ENCODE peak calls at places on chromosomes 7 and 10, in seven cellular contexts. One of them, this sample, is unnamed.

GRCh38 chr10:77636286-77636966 is 1.2 kb downstream of the KCNMA1 start:
- DNase-seq in AG04449: no peak
- DNase-seq in kidney glomerular epithelial cell: no peak
- DNase-seq in stimulated activated CD4-positive, alpha-beta T cell treated with anti-CD3 and anti-CD28 coated beads, Interleukin-4, amount 100 ng/mL, for 1 hour: no peak
- DNase-seq in BE2C: no peak
- DNase-seq in HFFc6: no peak
- DNase-seq in nephron progenitor cell: peak
- DNase-seq in this sample: no peak

GRCh38 chr10:15881542-15881941 is 21.2 kb upstream of the MINDY3 start:
- DNase-seq in AG04449: no peak
- DNase-seq in kidney glomerular epithelial cell: no peak
- DNase-seq in stimulated activated CD4-positive, alpha-beta T cell treated with anti-CD3 and anti-CD28 coated beads, Interleukin-4, amount 100 ng/mL, for 1 hour: no peak
- DNase-seq in BE2C: no peak
- DNase-seq in HFFc6: no peak
- DNase-seq in nephron progenitor cell: no peak
- DNase-seq in this sample: no peak

GRCh38 chr7:99618726-99619125 is 2.0 kb downstream of the ZSCAN25 start:
- DNase-seq in AG04449: peak
- DNase-seq in kidney glomerular epithelial cell: no peak
- DNase-seq in stimulated activated CD4-positive, alpha-beta T cell treated with anti-CD3 and anti-CD28 coated beads, Interleukin-4, amount 100 ng/mL, for 1 hour: no peak
- DNase-seq in BE2C: no peak
- DNase-seq in HFFc6: peak
- DNase-seq in nephron progenitor cell: no peak
- DNase-seq in this sample: no peak

GRCh38 chr7:85021090-85021704 is 165.7 kb downstream of the SEMA3D start:
- DNase-seq in AG04449: no peak
- DNase-seq in kidney glomerular epithelial cell: peak
- DNase-seq in stimulated activated CD4-positive, alpha-beta T cell treated with anti-CD3 and anti-CD28 coated beads, Interleukin-4, amount 100 ng/mL, for 1 hour: no peak
- DNase-seq in BE2C: no peak
- DNase-seq in HFFc6: peak
- DNase-seq in nephron progenitor cell: no peak
- DNase-seq in this sample: no peak

GRCh38 chr7:139246905-139247304 is 15.9 kb downstream of the UBN2 start:
- DNase-seq in AG04449: no peak
- DNase-seq in kidney glomerular epithelial cell: no peak
- DNase-seq in stimulated activated CD4-positive, alpha-beta T cell treated with anti-CD3 and anti-CD28 coated beads, Interleukin-4, amount 100 ng/mL, for 1 hour: no peak
- DNase-seq in BE2C: no peak
- DNase-seq in HFFc6: peak
- DNase-seq in nephron progenitor cell: no peak
- DNase-seq in this sample: no peak

GRCh38 chr10:117186832-117187615 is 10.3 kb upstream of the KCNK18 start:
- DNase-seq in AG04449: no peak
- DNase-seq in kidney glomerular epithelial cell: peak
- DNase-seq in stimulated activated CD4-positive, alpha-beta T cell treated with anti-CD3 and anti-CD28 coated beads, Interleukin-4, amount 100 ng/mL, for 1 hour: no peak
- DNase-seq in BE2C: no peak
- DNase-seq in HFFc6: peak
- DNase-seq in nephron progenitor cell: no peak
- DNase-seq in this sample: no peak

GRCh38 chr10:132027423-132027983 is 38.2 kb upstream of the JAKMIP3 start:
- DNase-seq in AG04449: no peak
- DNase-seq in kidney glomerular epithelial cell: no peak
- DNase-seq in stimulated activated CD4-positive, alpha-beta T cell treated with anti-CD3 and anti-CD28 coated beads, Interleukin-4, amount 100 ng/mL, for 1 hour: no peak
- DNase-seq in BE2C: no peak
- DNase-seq in HFFc6: peak
- DNase-seq in nephron progenitor cell: no peak
- DNase-seq in this sample: no peak

GRCh38 chr7:17646181-17646956 is 293.9 kb downstream of the SNX13 start:
- DNase-seq in AG04449: no peak
- DNase-seq in kidney glomerular epithelial cell: peak
- DNase-seq in stimulated activated CD4-positive, alpha-beta T cell treated with anti-CD3 and anti-CD28 coated beads, Interleukin-4, amount 100 ng/mL, for 1 hour: no peak
- DNase-seq in BE2C: no peak
- DNase-seq in HFFc6: peak
- DNase-seq in nephron progenitor cell: no peak
- DNase-seq in this sample: no peak

GRCh38 chr10:125882596-125882995 is 1.5 kb upstream of the DHX32 start:
- DNase-seq in AG04449: no peak
- DNase-seq in kidney glomerular epithelial cell: peak
- DNase-seq in stimulated activated CD4-positive, alpha-beta T cell treated with anti-CD3 and anti-CD28 coated beads, Interleukin-4, amount 100 ng/mL, for 1 hour: no peak
- DNase-seq in BE2C: no peak
- DNase-seq in HFFc6: no peak
- DNase-seq in nephron progenitor cell: no peak
- DNase-seq in this sample: no peak

GRCh38 chr7:54992876-54993490 is 25.8 kb upstream of the EGFR start:
- DNase-seq in AG04449: no peak
- DNase-seq in kidney glomerular epithelial cell: no peak
- DNase-seq in stimulated activated CD4-positive, alpha-beta T cell treated with anti-CD3 and anti-CD28 coated beads, Interleukin-4, amount 100 ng/mL, for 1 hour: no peak
- DNase-seq in BE2C: no peak
- DNase-seq in HFFc6: no peak
- DNase-seq in nephron progenitor cell: no peak
- DNase-seq in this sample: no peak

GRCh38 chr7:103521917-103522316 is 75.9 kb upstream of the SLC26A5 start:
- DNase-seq in AG04449: no peak
- DNase-seq in kidney glomerular epithelial cell: no peak
- DNase-seq in stimulated activated CD4-positive, alpha-beta T cell treated with anti-CD3 and anti-CD28 coated beads, Interleukin-4, amount 100 ng/mL, for 1 hour: no peak
- DNase-seq in BE2C: no peak
- DNase-seq in HFFc6: no peak
- DNase-seq in nephron progenitor cell: no peak
- DNase-seq in this sample: no peak

GRCh38 chr7:29606830-29607229 is 43.2 kb downstream of the PRR15 start:
- DNase-seq in AG04449: no peak
- DNase-seq in kidney glomerular epithelial cell: no peak
- DNase-seq in stimulated activated CD4-positive, alpha-beta T cell treated with anti-CD3 and anti-CD28 coated beads, Interleukin-4, amount 100 ng/mL, for 1 hour: no peak
- DNase-seq in BE2C: no peak
- DNase-seq in HFFc6: no peak
- DNase-seq in nephron progenitor cell: no peak
- DNase-seq in this sample: no peak

GRCh38 chr7:101116898-101117297 is 10.0 kb upstream of the SERPINE1 start:
- DNase-seq in AG04449: no peak
- DNase-seq in kidney glomerular epithelial cell: peak
- DNase-seq in stimulated activated CD4-positive, alpha-beta T cell treated with anti-CD3 and anti-CD28 coated beads, Interleukin-4, amount 100 ng/mL, for 1 hour: no peak
- DNase-seq in BE2C: no peak
- DNase-seq in HFFc6: peak
- DNase-seq in nephron progenitor cell: no peak
- DNase-seq in this sample: no peak

GRCh38 chr10:5442056-5442989 is 30.0 kb downstream of the NET1 start:
- DNase-seq in AG04449: no peak
- DNase-seq in kidney glomerular epithelial cell: peak
- DNase-seq in stimulated activated CD4-positive, alpha-beta T cell treated with anti-CD3 and anti-CD28 coated beads, Interleukin-4, amount 100 ng/mL, for 1 hour: no peak
- DNase-seq in BE2C: peak
- DNase-seq in HFFc6: peak
- DNase-seq in nephron progenitor cell: peak
- DNase-seq in this sample: no peak

GRCh38 chr10:79142522-79143309 is 74.0 kb downstream of the ZMIZ1 start:
- DNase-seq in AG04449: no peak
- DNase-seq in kidney glomerular epithelial cell: no peak
- DNase-seq in stimulated activated CD4-positive, alpha-beta T cell treated with anti-CD3 and anti-CD28 coated beads, Interleukin-4, amount 100 ng/mL, for 1 hour: no peak
- DNase-seq in BE2C: peak
- DNase-seq in HFFc6: no peak
- DNase-seq in nephron progenitor cell: no peak
- DNase-seq in this sample: no peak

GRCh38 chr7:42351313-42351935 is 114.4 kb upstream of the GLI3 start:
- DNase-seq in AG04449: peak
- DNase-seq in kidney glomerular epithelial cell: no peak
- DNase-seq in stimulated activated CD4-positive, alpha-beta T cell treated with anti-CD3 and anti-CD28 coated beads, Interleukin-4, amount 100 ng/mL, for 1 hour: no peak
- DNase-seq in BE2C: no peak
- DNase-seq in HFFc6: peak
- DNase-seq in nephron progenitor cell: no peak
- DNase-seq in this sample: no peak

This sample was measured in activated T-helper 2 cell treated with anti-CD3 and anti-CD28 coated beads, Interferon-gamma antibody, Interleukin-2, Interleukin-4, amounts not matched to agents 10 μg/mL and 5 μg/mL and 100 μg/mL, durations not matched to agents 14 hours and 24 hours and 36 hours.